ENCODE peak calls at places on chromosomes 11 and 22, in four cellular contexts. One of them, this sample, is unnamed.
A peak's percentile ranks its signal among the peaks of the same experiment; 100 is the strongest.

GRCh38 chr11:33375688-33376311 is 118.6 kb downstream of the HIPK3 start:
- DNase-seq in heart right ventricle: no peak
- DNase-seq in tibial nerve: no peak
- DNase-seq in AG10803: peak; percentile 45
- DNase-seq in this sample: peak; percentile 40

GRCh38 chr11:47837292-47837691 is 10.9 kb downstream of the NUP160 start:
- DNase-seq in heart right ventricle: no peak
- DNase-seq in AG10803: no peak
- DNase-seq in tibial nerve: no peak
- DNase-seq in this sample: no peak

GRCh38 chr22:21937041-21937820 is 15.4 kb downstream of the PPM1F start:
- DNase-seq in AG10803: peak; percentile 29
- DNase-seq in tibial nerve: peak; percentile 34
- DNase-seq in heart right ventricle: no peak
- DNase-seq in this sample: peak; percentile 33

GRCh38 chr11:72079776-72080325 is 491 bp downstream of the NUMA1 start:
- DNase-seq in AG10803: no peak
- DNase-seq in tibial nerve: no peak
- DNase-seq in heart right ventricle: no peak
- DNase-seq in this sample: peak; percentile 17

GRCh38 chr11:125724125-125724524 is 22.0 kb upstream of the PATE1 start:
- DNase-seq in heart right ventricle: no peak
- DNase-seq in AG10803: peak; percentile 24
- DNase-seq in tibial nerve: no peak
- DNase-seq in this sample: peak; percentile 71

GRCh38 chr22:38203090-38203810 is 1.5 kb downstream of the MAFF start:
- DNase-seq in heart right ventricle: no peak
- DNase-seq in AG10803: no peak
- DNase-seq in tibial nerve: no peak
- DNase-seq in this sample: peak; percentile 46

GRCh38 chr11:108084811-108085210 is 36.6 kb upstream of the ACAT1 start:
- DNase-seq in tibial nerve: no peak
- DNase-seq in heart right ventricle: no peak
- DNase-seq in AG10803: no peak
- DNase-seq in this sample: no peak

GRCh38 chr11:134339756-134340155 is 8.0 kb downstream of the GLB1L2 start:
- DNase-seq in tibial nerve: no peak
- DNase-seq in heart right ventricle: no peak
- DNase-seq in AG10803: no peak
- DNase-seq in this sample: no peak

GRCh38 chr11:133708547-133709051 is 136.7 kb downstream of the SPATA19 start:
- DNase-seq in tibial nerve: no peak
- DNase-seq in heart right ventricle: no peak
- DNase-seq in AG10803: no peak
- DNase-seq in this sample: no peak

GRCh38 chr11:117220999-117221774 is 10.7 kb downstream of the PCSK7 start:
- DNase-seq in AG10803: no peak
- DNase-seq in tibial nerve: no peak
- DNase-seq in heart right ventricle: peak; percentile 40
- DNase-seq in this sample: peak; percentile 82

GRCh38 chr11:65211293-65212105 is 29.8 kb downstream of the CAPN1 start:
- DNase-seq in tibial nerve: no peak
- DNase-seq in AG10803: no peak
- DNase-seq in heart right ventricle: no peak
- DNase-seq in this sample: no peak

GRCh38 chr11:117328414-117329010 is 858 bp downstream of the CEP164 start:
- DNase-seq in tibial nerve: no peak
- DNase-seq in heart right ventricle: no peak
- DNase-seq in AG10803: no peak
- DNase-seq in this sample: peak; percentile 74

GRCh38 chr11:57338152-57338551 is at the start of gene P2RX3:
- DNase-seq in AG10803: no peak
- DNase-seq in heart right ventricle: no peak
- DNase-seq in tibial nerve: no peak
- DNase-seq in this sample: no peak

GRCh38 chr11:73187854-73188253 is 30.2 kb upstream of the P2RY2 start:
- DNase-seq in AG10803: no peak
- DNase-seq in tibial nerve: no peak
- DNase-seq in heart right ventricle: no peak
- DNase-seq in this sample: no peak

GRCh38 chr11:111735262-111736116 is 30.7 kb downstream of the PPP2R1B start:
- DNase-seq in tibial nerve: peak; percentile 82
- DNase-seq in heart right ventricle: peak; percentile 73
- DNase-seq in AG10803: peak; percentile 98
- DNase-seq in this sample: peak; percentile 99

GRCh38 chr11:36793542-36793926 is 195.5 kb upstream of the RAG2 start:
- DNase-seq in tibial nerve: no peak
- DNase-seq in heart right ventricle: no peak
- DNase-seq in AG10803: no peak
- DNase-seq in this sample: peak; percentile 26

GRCh38 chr11:93537767-93538261 is 5.4 kb downstream of the SMCO4 start:
- DNase-seq in AG10803: peak; percentile 15
- DNase-seq in heart right ventricle: no peak
- DNase-seq in tibial nerve: peak; percentile 52
- DNase-seq in this sample: no peak

GRCh38 chr11:71971676-71972075 is 27.0 kb upstream of the IL18BP start:
- DNase-seq in heart right ventricle: no peak
- DNase-seq in tibial nerve: no peak
- DNase-seq in AG10803: no peak
- DNase-seq in this sample: no peak

GRCh38 chr11:86592659-86593451 is 79.6 kb downstream of the ME3 start:
- DNase-seq in AG10803: peak; percentile 52
- DNase-seq in heart right ventricle: no peak
- DNase-seq in tibial nerve: peak; percentile 68
- DNase-seq in this sample: peak; percentile 78

GRCh38 chr22:32920032-32920628 is 118.6 kb downstream of the TIMP3 start:
- DNase-seq in heart right ventricle: peak; percentile 40
- DNase-seq in tibial nerve: peak; percentile 90
- DNase-seq in AG10803: peak; percentile 75
- DNase-seq in this sample: peak; percentile 79

GRCh38 chr22:19696504-19697276 is 17.6 kb upstream of the SEPTIN5 start:
- DNase-seq in heart right ventricle: no peak
- DNase-seq in AG10803: no peak
- DNase-seq in tibial nerve: no peak
- DNase-seq in this sample: no peak

GRCh38 chr22:21444701-21445436 is 22.3 kb upstream of the TMEM191C start:
- DNase-seq in AG10803: no peak
- DNase-seq in heart right ventricle: peak; percentile 5
- DNase-seq in tibial nerve: no peak
- DNase-seq in this sample: no peak

GRCh38 chr11:42066113-42066512 is 606.7 kb upstream of the LRRC4C start:
- DNase-seq in AG10803: no peak
- DNase-seq in heart right ventricle: no peak
- DNase-seq in tibial nerve: no peak
- DNase-seq in this sample: no peak

GRCh38 chr11:99773646-99774045 is 752.9 kb downstream of the CNTN5 start:
- DNase-seq in tibial nerve: no peak
- DNase-seq in AG10803: no peak
- DNase-seq in heart right ventricle: no peak
- DNase-seq in this sample: no peak

GRCh38 chr11:106424111-106424510 is 346.6 kb downstream of the AASDHPPT start:
- DNase-seq in heart right ventricle: no peak
- DNase-seq in AG10803: peak; percentile 62
- DNase-seq in tibial nerve: no peak
- DNase-seq in this sample: peak; percentile 80

GRCh38 chr11:6321356-6321755 is 1.1 kb upstream of the CAVIN3 start:
- DNase-seq in AG10803: no peak
- DNase-seq in heart right ventricle: no peak
- DNase-seq in tibial nerve: no peak
- DNase-seq in this sample: no peak

DNA sequence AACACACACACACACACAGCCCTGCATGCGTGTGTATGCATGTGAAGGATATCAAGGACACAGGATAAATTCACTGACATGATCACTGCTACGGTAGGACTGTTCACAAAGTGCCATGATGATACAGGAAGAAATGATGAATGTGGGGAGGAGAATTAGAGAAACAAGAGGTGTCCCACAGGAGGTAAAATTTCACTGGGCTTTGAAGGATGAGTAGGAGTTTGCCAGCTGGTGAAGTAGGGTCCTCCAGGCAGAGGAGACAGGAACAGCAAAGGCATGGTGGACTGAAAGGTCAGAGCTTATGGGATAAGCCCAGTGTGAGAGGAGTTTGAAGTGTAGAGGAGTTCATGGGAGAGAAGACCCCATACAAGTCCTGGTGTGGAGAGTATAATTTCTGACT is 18.6 kb downstream of the NECTIN1 start:
- DNase-seq in heart right ventricle: no peak
- DNase-seq in AG10803: no peak
- DNase-seq in tibial nerve: no peak
- DNase-seq in this sample: no peak
- H3K4me3 ChIP-seq in heart right ventricle: no peak overlapping the region
- H3K4me3 ChIP-seq in AG10803: no peak overlapping the region
- H3K4me3 ChIP-seq in tibial nerve: no peak overlapping the region
- H3K4me3 ChIP-seq in this sample: no peak overlapping the region

DNA sequence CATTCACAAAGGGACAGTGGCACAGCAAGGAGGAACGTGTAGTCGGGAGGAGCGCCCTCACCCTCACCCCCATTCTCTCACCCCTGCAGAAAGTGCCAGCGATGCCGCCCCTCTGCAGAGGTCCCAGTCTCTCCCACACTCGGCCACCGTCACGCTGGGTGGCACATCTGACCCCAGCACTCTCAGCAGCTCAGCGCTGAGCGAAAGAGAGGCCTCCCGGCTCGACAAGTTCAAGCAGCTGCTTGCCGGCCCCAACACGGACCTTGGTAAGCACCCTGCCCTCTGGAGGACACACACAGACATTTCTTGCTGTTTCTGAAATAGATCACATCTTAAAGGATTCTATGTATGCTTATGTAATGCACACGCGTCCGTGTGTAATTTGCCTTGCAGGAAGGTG is 34.9 kb downstream of the TBC1D22A start:
- DNase-seq in heart right ventricle: no peak
- DNase-seq in tibial nerve: no peak
- DNase-seq in AG10803: peak; percentile 15
- DNase-seq in this sample: peak; percentile 10
- TF ChIP-seq CTCF in heart right ventricle: no peak
- TF ChIP-seq CTCF in tibial nerve: no peak
- TF ChIP-seq CTCF in AG10803: peak; percentile 23
- TF ChIP-seq CTCF in this sample: peak; percentile 19

GRCh38 chr22:23836692-23837495 is 1.9 kb downstream of the DERL3 start:
- DNase-seq in AG10803: no peak
- DNase-seq in tibial nerve: no peak
- DNase-seq in heart right ventricle: no peak
- DNase-seq in this sample: no peak
- H3K4me3 ChIP-seq in AG10803: no peak overlapping the region
- H3K4me3 ChIP-seq in tibial nerve: no peak overlapping the region
- H3K4me3 ChIP-seq in heart right ventricle: no peak overlapping the region
- H3K4me3 ChIP-seq in this sample: no peak overlapping the region

GRCh38 chr11:132114743-132115142 is 744.3 kb downstream of the NTM start:
- DNase-seq in AG10803: no peak
- DNase-seq in heart right ventricle: no peak
- DNase-seq in tibial nerve: no peak
- DNase-seq in this sample: peak; percentile 57

GRCh38 chr11:132116516-132116915 is 746.1 kb downstream of the NTM start:
- DNase-seq in tibial nerve: no peak
- DNase-seq in heart right ventricle: no peak
- DNase-seq in AG10803: no peak
- DNase-seq in this sample: no peak

GRCh38 chr11:132111781-132112380 is 741.5 kb downstream of the NTM start:
- DNase-seq in heart right ventricle: no peak
- DNase-seq in tibial nerve: no peak
- DNase-seq in AG10803: peak; percentile 90
- DNase-seq in this sample: peak; percentile 96

GRCh38 chr11:132115454-132115853 is 745.0 kb downstream of the NTM start:
- DNase-seq in tibial nerve: no peak
- DNase-seq in AG10803: peak; percentile 19
- DNase-seq in heart right ventricle: no peak
- DNase-seq in this sample: peak; percentile 71

GRCh38 chr11:132114185-132114584 is 743.8 kb downstream of the NTM start:
- DNase-seq in heart right ventricle: no peak
- DNase-seq in AG10803: peak; percentile 44
- DNase-seq in tibial nerve: peak; percentile 41
- DNase-seq in this sample: peak; percentile 29
- TF ChIP-seq CTCF in heart right ventricle: peak; percentile 60
- TF ChIP-seq CTCF in AG10803: peak; percentile 56
- TF ChIP-seq CTCF in tibial nerve: peak; percentile 45
- TF ChIP-seq CTCF in this sample: peak; percentile 36